ENCODE peak calls at places on chromosomes 4 and X, in nine cellular contexts. L is pancreas, N is foreskin fibroblast, Y is fibroblast of the aortic adventitia, M is cardiac muscle cell, O is uterus, X is cardiac fibroblast, E is Peyer's patch, T is OCI-LY7. C is an unnamed sample.

GRCh38 chr4:8537041-8537461 is 43.1 kb upstream of the GPR78 start:
- DNase-seq in L (peak; percentile 62), N (peak; percentile 75), Y (peak; percentile 92), M (no peak), O (peak; percentile 70), X (peak; percentile 74), E (peak; percentile 60), T (no peak), C (peak; percentile 90)

GRCh38 chr4:140861359-140862181 is 105.4 kb upstream of the TBC1D9 start:
- DNase-seq in L (no peak), N (peak; percentile 92), Y (peak; percentile 93), M (peak; percentile 85), O (peak; percentile 85), X (peak; percentile 91), E (no peak), T (peak; percentile 83), C (peak; percentile 52)

GRCh38 chr4:151418856-151419255 is 9.9 kb downstream of the FHIP1A start:
- DNase-seq in L (no peak), N (no peak), Y (no peak), M (no peak), O (no peak), X (no peak), E (no peak), T (no peak), C (no peak)

GRCh38 chr4:187302456-187302855 is 578.8 kb upstream of the FAT1 start:
- DNase-seq in L (no peak), N (peak; percentile 10), Y (no peak), M (no peak), O (no peak), X (peak; percentile 27), E (no peak), T (peak; percentile 11), C (no peak)

GRCh38 chrX:148448686-148449085 is 51.7 kb upstream of the AFF2 start:
- DNase-seq in L (no peak), N (no peak), Y (no peak), M (no peak), O (no peak), X (no peak), E (no peak), T (no peak), C (no peak)

GRCh38 chrX:130631011-130631410 is 229.2 kb downstream of the RBMX2 start:
- DNase-seq in L (no peak), N (no peak), Y (no peak), M (peak; percentile 82), O (no peak), X (no peak), E (no peak), T (no peak), C (no peak)

GRCh38 chr4:71697031-71697430 is 86.8 kb downstream of the GC start:
- DNase-seq in L (no peak), N (no peak), Y (no peak), M (no peak), O (no peak), X (no peak), E (no peak), T (no peak), C (no peak)

GRCh38 chrX:23885803-23886202 is 21.9 kb downstream of the APOO start:
- DNase-seq in L (no peak), N (no peak), Y (no peak), M (no peak), O (no peak), X (no peak), E (no peak), T (no peak), C (no peak)

GRCh38 chr4:16464651-16465050 is 238.4 kb upstream of the TAPT1 start:
- DNase-seq in L (no peak), N (no peak), Y (peak; percentile 65), M (no peak), O (no peak), X (no peak), E (no peak), T (no peak), C (peak; percentile 70)

GRCh38 chr4:19496752-19497151 is 755.0 kb upstream of the SLIT2 start:
- DNase-seq in L (no peak), N (no peak), Y (no peak), M (no peak), O (no peak), X (no peak), E (no peak), T (no peak), C (no peak)

GRCh38 chr4:184016742-184017668 is 111.9 kb downstream of the STOX2 start:
- DNase-seq in L (no peak), N (no peak), Y (no peak), M (no peak), O (no peak), X (peak; percentile 5), E (no peak), T (no peak), C (no peak)

GRCh38 chrX:132433001-132433400 is 55.8 kb downstream of the MBNL3 start:
- DNase-seq in L (no peak), N (no peak), Y (no peak), M (peak; percentile 11), O (no peak), X (no peak), E (no peak), T (no peak), C (no peak)

GRCh38 chr4:26235500-26235899 is 85.3 kb upstream of the RBPJ start:
- DNase-seq in L (peak; percentile 58), N (peak; percentile 97), Y (peak; percentile 92), M (no peak), O (peak; percentile 35), X (peak; percentile 84), E (no peak), T (no peak), C (no peak)

GRCh38 chr4:124722069-124722468 is 9.5 kb upstream of the ANKRD50 start:
- DNase-seq in L (no peak), N (peak; percentile 69), Y (peak; percentile 10), M (no peak), O (no peak), X (no peak), E (no peak), T (no peak), C (no peak)

GRCh38 chrX:72181178-72182125 is at the start of gene PIN4:
- DNase-seq in L (peak; percentile 83), N (peak; percentile 96), Y (peak; percentile 96), M (peak; percentile 92), O (peak; percentile 92), X (peak; percentile 98), E (peak; percentile 83), T (peak; percentile 94), C (peak; percentile 75)

GRCh38 chr4:13907255-13907751 is 279.8 kb upstream of the BOD1L1 start:
- DNase-seq in L (no peak), N (peak; percentile 95), Y (peak; percentile 95), M (no peak), O (no peak), X (peak; percentile 93), E (no peak), T (no peak), C (peak; percentile 99)

GRCh38 chrX:15906544-15906943 is 51.9 kb upstream of the AP1S2 start:
- DNase-seq in L (no peak), N (no peak), Y (no peak), M (no peak), O (no peak), X (no peak), E (no peak), T (no peak), C (no peak)

GRCh38 chr4:36349904-36350554 is 68.6 kb downstream of the DTHD1 start:
- DNase-seq in L (no peak), N (no peak), Y (no peak), M (no peak), O (no peak), X (no peak), E (no peak), T (no peak), C (no peak)

GRCh38 chrX:33195698-33196097 is 15.7 kb downstream of the DMD start:
- DNase-seq in L (no peak), N (no peak), Y (no peak), M (no peak), O (no peak), X (no peak), E (no peak), T (no peak), C (no peak)
- TF ChIP-seq CTCF in L (no peak), N (no peak), Y (no peak), M (no peak), O (no peak), X (no peak), E (no peak), T (no peak), C (no peak)

GRCh38 chr4:176792348-176793059 is at the start of gene VEGFC:
- DNase-seq in L (peak; percentile 75), N (peak; percentile 95), Y (peak; percentile 70), M (peak; percentile 87), O (peak; percentile 57), X (peak; percentile 79), E (peak; percentile 51), T (no peak), C (no peak)

GRCh38 chr4:176791591-176792347 is 953 bp downstream of the VEGFC start:
- DNase-seq in L (peak; percentile 69), N (peak; percentile 57), Y (peak; percentile 64), M (peak; percentile 60), O (no peak), X (peak; percentile 49), E (no peak), T (no peak), C (no peak)

GRCh38 chr4:176794151-176794550 is 1.4 kb upstream of the VEGFC start:
- DNase-seq in L (no peak), N (peak; percentile 92), Y (peak; percentile 93), M (no peak), O (no peak), X (peak; percentile 85), E (no peak), T (no peak), C (no peak)

GRCh38 chr4:176794651-176795050 is 1.9 kb upstream of the VEGFC start:
- DNase-seq in L (no peak), N (no peak), Y (no peak), M (no peak), O (no peak), X (no peak), E (no peak), T (no peak), C (no peak)

GRCh38 chr4:176793060-176793605 is 411 bp upstream of the VEGFC start:
- DNase-seq in L (no peak), N (no peak), Y (no peak), M (no peak), O (no peak), X (no peak), E (no peak), T (no peak), C (no peak)
- H3K4me3 ChIP-seq in L (no peak overlapping the region), N (peak overlapping the region; percentile 48), Y (peak overlapping the region; percentile 53), M (peak overlapping the region; percentile 84), O (peak overlapping the region; percentile 70), X (peak overlapping the region; percentile 51), E (peak overlapping the region; percentile 3), T (no peak overlapping the region), C (peak overlapping the region; percentile 32)

DNA sequence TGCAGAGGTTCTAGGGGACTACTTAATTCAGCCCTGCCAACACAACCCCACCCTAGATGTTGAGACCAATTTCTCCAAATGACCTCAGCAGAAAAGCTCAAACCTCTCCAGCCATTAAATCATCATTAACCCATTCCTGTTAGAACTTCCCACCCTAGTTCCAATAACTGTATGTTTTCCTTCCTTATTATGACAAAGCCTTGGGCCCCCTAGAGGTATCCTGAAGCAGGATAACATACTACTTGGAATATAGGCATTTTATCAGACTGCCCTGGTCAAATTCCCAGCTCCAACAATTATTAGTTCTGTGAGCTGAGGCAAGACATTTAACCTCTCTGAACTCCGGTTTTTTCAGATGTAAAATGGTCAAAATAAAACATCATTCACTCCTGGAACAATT is 244.6 kb upstream of the TENM3 start:
- DNase-seq in L (no peak), N (peak; percentile 1), Y (no peak), M (no peak), O (no peak), X (no peak), E (no peak), T (no peak), C (no peak)
- TF ChIP-seq CTCF in L (no peak), N (peak; percentile 17), Y (no peak), M (peak; percentile 13), O (no peak), X (no peak), E (no peak), T (no peak), C (peak; percentile 23)

GRCh38 chrX:17655232-17656034 is 81.9 kb upstream of the SCML1 start:
- DNase-seq in L (no peak), N (peak; percentile 21), Y (peak; percentile 17), M (peak; percentile 56), O (no peak), X (no peak), E (no peak), T (no peak), C (no peak)
- H3K4me3 ChIP-seq in L (no peak overlapping the region), N (peak overlapping the region; percentile 36), Y (peak overlapping the region; percentile 46), M (peak overlapping the region; percentile 27), O (peak overlapping the region; percentile 22), X (no peak overlapping the region), E (no peak overlapping the region), T (no peak overlapping the region), C (peak overlapping the region; percentile 19)